ENCODE peak calls at places on chromosome 16, in four cellular contexts. X is ELR, U is K562, W is fibroblast of mammary gland. K is an unnamed sample.

GRCh38 chr16:86722970-86723369 is 144.6 kb downstream of the FOXL1 start:
- DNase-seq in X (no peak), U (no peak), W (peak), K (peak)

GRCh38 chr16:57845115-57845514 is 42.8 kb upstream of the KIFC3 start:
- DNase-seq in X (no peak), U (no peak), W (no peak), K (no peak)

GRCh38 chr16:88943131-88943664 is 33.8 kb downstream of the CBFA2T3 start:
- DNase-seq in X (no peak), U (no peak), W (no peak), K (no peak)

GRCh38 chr16:21104124-21104860 is 46.4 kb downstream of the DNAH3 start:
- DNase-seq in X (peak), U (no peak), W (peak), K (no peak)

GRCh38 chr16:75095637-75096036 is 20.9 kb downstream of the LDHD start:
- DNase-seq in X (no peak), U (no peak), W (no peak), K (no peak)

GRCh38 chr16:78230832-78231231 is 131.4 kb downstream of the WWOX start:
- DNase-seq in X (no peak), U (no peak), W (peak), K (no peak)

GRCh38 chr16:27317320-27317719 is 3.5 kb downstream of the IL4R start:
- DNase-seq in X (no peak), U (no peak), W (no peak), K (peak)

GRCh38 chr16:75052481-75053211 is 53.8 kb downstream of the ZNRF1 start:
- DNase-seq in X (no peak), U (no peak), W (no peak), K (no peak)

GRCh38 chr16:58614212-58614611 is 15.4 kb downstream of the CNOT1 start:
- DNase-seq in X (peak), U (no peak), W (peak), K (no peak)

GRCh38 chr16:679808-680624 is at the start of gene STUB1:
- DNase-seq in X (peak), U (peak), W (peak), K (peak)

GRCh38 chr16:82965808-82966207 is 339.0 kb downstream of the CDH13 start:
- DNase-seq in X (no peak), U (no peak), W (no peak), K (no peak)

GRCh38 chr16:87092958-87093357 is 224.2 kb downstream of the C16orf95 start:
- DNase-seq in X (no peak), U (no peak), W (no peak), K (no peak)

GRCh38 chr16:58329147-58329546 is 34.3 kb upstream of the PRSS54 start:
- DNase-seq in X (peak), U (no peak), W (peak), K (no peak)

GRCh38 chr16:23296994-23297393 is 5.1 kb upstream of the SCNN1B start:
- DNase-seq in X (peak), U (peak), W (no peak), K (no peak)

GRCh38 chr16:89010210-89010925 is 33.4 kb upstream of the CBFA2T3 start:
- DNase-seq in X (no peak), U (no peak), W (no peak), K (no peak)

GRCh38 chr16:68197250-68197649 is 38.7 kb downstream of the ESRP2 start:
- DNase-seq in X (peak), U (no peak), W (peak), K (no peak)

GRCh38 chr16:83418565-83418964 is 389.2 kb upstream of the HSBP1 start:
- DNase-seq in X (no peak), U (no peak), W (no peak), K (no peak)